ENCODE peak calls at places on chromosomes 6 and 20, in ten cellular contexts. One of them, this sample, is unnamed.

GRCh38 chr6:78398292-78398691 is 469.1 kb upstream of the IRAK1BP1 start:
- DNase-seq in GM12865: no peak
- DNase-seq in bronchial epithelial cell: no peak
- DNase-seq in progenitor cell of endocrine pancreas: no peak
- DNase-seq in GM06990: no peak
- DNase-seq in WTC11: no peak
- DNase-seq in fibroblast of villous mesenchyme: no peak
- DNase-seq in heart right ventricle: no peak
- DNase-seq in GM13976: no peak
- DNase-seq in fibroblast of lung: no peak
- DNase-seq in this sample: no peak

GRCh38 chr20:1281279-1282057 is 15.4 kb downstream of the SNPH start:
- DNase-seq in progenitor cell of endocrine pancreas: no peak
- DNase-seq in fibroblast of lung: no peak
- DNase-seq in fibroblast of villous mesenchyme: no peak
- DNase-seq in WTC11: no peak
- DNase-seq in GM13976: no peak
- DNase-seq in GM06990: no peak
- DNase-seq in heart right ventricle: no peak
- DNase-seq in GM12865: no peak
- DNase-seq in bronchial epithelial cell: no peak
- DNase-seq in this sample: no peak

GRCh38 chr20:2316847-2317495 is 21.2 kb downstream of the TGM3 start:
- DNase-seq in GM13976: no peak
- DNase-seq in GM12865: no peak
- DNase-seq in fibroblast of villous mesenchyme: no peak
- DNase-seq in progenitor cell of endocrine pancreas: no peak
- DNase-seq in GM06990: no peak
- DNase-seq in fibroblast of lung: no peak
- DNase-seq in bronchial epithelial cell: no peak
- DNase-seq in heart right ventricle: no peak
- DNase-seq in WTC11: no peak
- DNase-seq in this sample: no peak

GRCh38 chr6:133895573-133896343 is 6.8 kb downstream of the TCF21 start:
- DNase-seq in fibroblast of lung: peak; percentile 22
- DNase-seq in WTC11: peak; percentile 48
- DNase-seq in bronchial epithelial cell: no peak
- DNase-seq in progenitor cell of endocrine pancreas: no peak
- DNase-seq in heart right ventricle: peak; percentile 43
- DNase-seq in GM06990: no peak
- DNase-seq in GM12865: no peak
- DNase-seq in fibroblast of villous mesenchyme: no peak
- DNase-seq in GM13976: no peak
- DNase-seq in this sample: no peak

GRCh38 chr20:50645253-50646068 is 45.9 kb downstream of the RIPOR3 start:
- DNase-seq in GM13976: no peak
- DNase-seq in GM12865: no peak
- DNase-seq in WTC11: peak; percentile 77
- DNase-seq in fibroblast of villous mesenchyme: peak; percentile 100
- DNase-seq in bronchial epithelial cell: peak; percentile 83
- DNase-seq in progenitor cell of endocrine pancreas: peak; percentile 50
- DNase-seq in fibroblast of lung: peak; percentile 97
- DNase-seq in GM06990: no peak
- DNase-seq in heart right ventricle: peak; percentile 75
- DNase-seq in this sample: peak; percentile 100

GRCh38 chr6:74946961-74947360 is 258.9 kb downstream of the COL12A1 start:
- DNase-seq in WTC11: no peak
- DNase-seq in GM12865: no peak
- DNase-seq in GM06990: no peak
- DNase-seq in progenitor cell of endocrine pancreas: no peak
- DNase-seq in fibroblast of villous mesenchyme: peak; percentile 43
- DNase-seq in GM13976: no peak
- DNase-seq in heart right ventricle: no peak
- DNase-seq in bronchial epithelial cell: peak; percentile 77
- DNase-seq in fibroblast of lung: peak; percentile 77
- DNase-seq in this sample: peak; percentile 54

GRCh38 chr6:37536462-37537225 is 37.0 kb upstream of the CCDC167 start:
- DNase-seq in bronchial epithelial cell: no peak
- DNase-seq in progenitor cell of endocrine pancreas: no peak
- DNase-seq in fibroblast of lung: no peak
- DNase-seq in heart right ventricle: no peak
- DNase-seq in fibroblast of villous mesenchyme: no peak
- DNase-seq in GM12865: no peak
- DNase-seq in GM06990: no peak
- DNase-seq in WTC11: peak; percentile 47
- DNase-seq in GM13976: no peak
- DNase-seq in this sample: no peak

GRCh38 chr6:148231572-148231971 is 111.1 kb upstream of the SASH1 start:
- DNase-seq in WTC11: no peak
- DNase-seq in fibroblast of villous mesenchyme: peak; percentile 19
- DNase-seq in bronchial epithelial cell: peak; percentile 73
- DNase-seq in GM06990: no peak
- DNase-seq in heart right ventricle: no peak
- DNase-seq in GM12865: no peak
- DNase-seq in GM13976: no peak
- DNase-seq in fibroblast of lung: peak; percentile 89
- DNase-seq in progenitor cell of endocrine pancreas: no peak
- DNase-seq in this sample: peak; percentile 48

GRCh38 chr6:34970487-34970886 is 81.4 kb downstream of the ANKS1A start:
- DNase-seq in bronchial epithelial cell: peak; percentile 13
- DNase-seq in GM12865: no peak
- DNase-seq in fibroblast of lung: no peak
- DNase-seq in fibroblast of villous mesenchyme: no peak
- DNase-seq in WTC11: no peak
- DNase-seq in GM13976: no peak
- DNase-seq in GM06990: no peak
- DNase-seq in progenitor cell of endocrine pancreas: no peak
- DNase-seq in heart right ventricle: no peak
- DNase-seq in this sample: no peak

GRCh38 chr6:34974249-34974642 is 85.2 kb downstream of the ANKS1A start:
- DNase-seq in WTC11: no peak
- DNase-seq in heart right ventricle: no peak
- DNase-seq in progenitor cell of endocrine pancreas: no peak
- DNase-seq in fibroblast of lung: no peak
- DNase-seq in bronchial epithelial cell: no peak
- DNase-seq in GM12865: no peak
- DNase-seq in fibroblast of villous mesenchyme: no peak
- DNase-seq in GM13976: no peak
- DNase-seq in GM06990: no peak
- DNase-seq in this sample: no peak

GRCh38 chr6:34970962-34971361 is 81.9 kb downstream of the ANKS1A start:
- DNase-seq in WTC11: no peak
- DNase-seq in fibroblast of lung: peak; percentile 37
- DNase-seq in progenitor cell of endocrine pancreas: no peak
- DNase-seq in bronchial epithelial cell: no peak
- DNase-seq in GM12865: no peak
- DNase-seq in GM06990: no peak
- DNase-seq in heart right ventricle: no peak
- DNase-seq in fibroblast of villous mesenchyme: peak; percentile 69
- DNase-seq in GM13976: no peak
- DNase-seq in this sample: no peak

GRCh38 chr6:34969662-34970265 is 80.7 kb downstream of the ANKS1A start:
- DNase-seq in GM12865: no peak
- DNase-seq in GM13976: no peak
- DNase-seq in GM06990: no peak
- DNase-seq in fibroblast of villous mesenchyme: peak; percentile 42
- DNase-seq in fibroblast of lung: peak; percentile 29
- DNase-seq in bronchial epithelial cell: peak; percentile 98
- DNase-seq in heart right ventricle: no peak
- DNase-seq in WTC11: no peak
- DNase-seq in progenitor cell of endocrine pancreas: no peak
- DNase-seq in this sample: peak; percentile 36

GRCh38 chr6:34973547-34974248 is 84.6 kb downstream of the ANKS1A start:
- DNase-seq in WTC11: no peak
- DNase-seq in GM13976: no peak
- DNase-seq in GM12865: no peak
- DNase-seq in progenitor cell of endocrine pancreas: no peak
- DNase-seq in GM06990: no peak
- DNase-seq in fibroblast of lung: no peak
- DNase-seq in bronchial epithelial cell: no peak
- DNase-seq in fibroblast of villous mesenchyme: no peak
- DNase-seq in heart right ventricle: no peak
- DNase-seq in this sample: no peak
- TF ChIP-seq CTCF in WTC11: no peak
- TF ChIP-seq CTCF in GM13976: no peak
- TF ChIP-seq CTCF in GM12865: no peak
- TF ChIP-seq CTCF in progenitor cell of endocrine pancreas: no peak
- TF ChIP-seq CTCF in GM06990: peak; percentile 7
- TF ChIP-seq CTCF in fibroblast of lung: peak; percentile 31
- TF ChIP-seq CTCF in bronchial epithelial cell: no peak
- TF ChIP-seq CTCF in fibroblast of villous mesenchyme: peak; percentile 29
- TF ChIP-seq CTCF in heart right ventricle: no peak
- TF ChIP-seq CTCF in this sample: no peak

GRCh38 chr20:34557936-34558319 is 590 bp upstream of the MAP1LC3A start:
- DNase-seq in progenitor cell of endocrine pancreas: no peak
- DNase-seq in GM12865: no peak
- DNase-seq in GM13976: no peak
- DNase-seq in WTC11: no peak
- DNase-seq in fibroblast of villous mesenchyme: no peak
- DNase-seq in fibroblast of lung: no peak
- DNase-seq in bronchial epithelial cell: no peak
- DNase-seq in GM06990: no peak
- DNase-seq in heart right ventricle: no peak
- DNase-seq in this sample: peak; percentile 41

GRCh38 chr20:34558320-34559202 is at the start of gene MAP1LC3A:
- DNase-seq in GM06990: peak; percentile 88
- DNase-seq in GM13976: peak; percentile 97
- DNase-seq in WTC11: peak; percentile 95
- DNase-seq in fibroblast of villous mesenchyme: peak; percentile 98
- DNase-seq in GM12865: peak; percentile 90
- DNase-seq in fibroblast of lung: peak; percentile 97
- DNase-seq in bronchial epithelial cell: peak; percentile 79
- DNase-seq in heart right ventricle: peak; percentile 95
- DNase-seq in progenitor cell of endocrine pancreas: peak; percentile 98
- DNase-seq in this sample: peak; percentile 99

GRCh38 chr20:34560141-34560523 is 1.6 kb downstream of the MAP1LC3A start:
- DNase-seq in progenitor cell of endocrine pancreas: no peak
- DNase-seq in fibroblast of lung: no peak
- DNase-seq in bronchial epithelial cell: no peak
- DNase-seq in GM13976: no peak
- DNase-seq in heart right ventricle: no peak
- DNase-seq in GM06990: no peak
- DNase-seq in GM12865: no peak
- DNase-seq in WTC11: no peak
- DNase-seq in fibroblast of villous mesenchyme: no peak
- DNase-seq in this sample: no peak

GRCh38 chr20:34560614-34561013 is 2.1 kb downstream of the MAP1LC3A start:
- DNase-seq in fibroblast of lung: no peak
- DNase-seq in GM12865: no peak
- DNase-seq in WTC11: no peak
- DNase-seq in GM06990: no peak
- DNase-seq in bronchial epithelial cell: no peak
- DNase-seq in fibroblast of villous mesenchyme: no peak
- DNase-seq in GM13976: no peak
- DNase-seq in progenitor cell of endocrine pancreas: no peak
- DNase-seq in heart right ventricle: no peak
- DNase-seq in this sample: no peak

DNA sequence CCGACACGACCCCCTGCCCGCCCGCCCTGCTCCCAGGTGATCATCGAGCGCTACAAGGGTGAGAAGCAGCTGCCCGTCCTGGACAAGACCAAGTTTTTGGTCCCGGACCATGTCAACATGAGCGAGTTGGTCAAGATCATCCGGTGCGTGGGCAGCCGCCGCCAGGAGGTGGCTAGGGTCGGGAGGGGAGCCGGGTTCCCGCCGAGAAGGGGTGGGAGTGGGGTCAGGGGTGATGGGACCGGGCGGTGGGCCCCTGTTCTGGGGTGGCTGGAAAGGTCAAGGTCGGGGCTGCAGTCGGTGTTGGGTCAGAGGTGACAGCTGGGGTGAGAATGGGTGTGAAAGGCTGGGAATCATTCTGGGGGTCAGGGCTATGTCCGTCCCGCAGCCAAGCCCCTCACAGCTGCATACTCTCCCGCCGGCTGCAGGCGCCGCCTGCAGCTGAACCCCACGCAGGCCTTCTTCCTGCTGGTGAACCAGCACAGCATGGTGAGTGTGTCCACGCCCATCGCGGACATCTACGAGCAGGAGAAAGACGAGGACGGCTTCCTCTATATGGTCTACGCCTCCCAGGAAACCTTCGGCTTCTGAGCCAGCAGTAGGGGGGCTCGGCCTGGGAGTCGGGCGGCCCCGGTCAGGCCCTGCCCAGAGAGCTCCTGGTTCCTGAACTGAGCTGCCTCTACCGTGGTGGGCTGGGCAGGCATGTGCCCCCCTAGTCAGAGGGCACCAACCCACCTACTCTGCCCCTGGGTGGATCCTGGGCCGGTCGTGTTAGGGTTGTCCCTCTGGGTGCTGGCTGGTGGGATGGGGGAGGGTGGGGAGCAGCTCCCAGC is 1.0 kb downstream of the MAP1LC3A start:
- DNase-seq in GM12865: no peak
- DNase-seq in bronchial epithelial cell: no peak
- DNase-seq in WTC11: peak; percentile 19
- DNase-seq in fibroblast of lung: no peak
- DNase-seq in fibroblast of villous mesenchyme: no peak
- DNase-seq in GM13976: no peak
- DNase-seq in heart right ventricle: no peak
- DNase-seq in GM06990: no peak
- DNase-seq in progenitor cell of endocrine pancreas: no peak
- DNase-seq in this sample: no peak
- TF ChIP-seq CTCF in GM12865: no peak
- TF ChIP-seq CTCF in bronchial epithelial cell: no peak
- TF ChIP-seq CTCF in WTC11: no peak
- TF ChIP-seq CTCF in fibroblast of lung: no peak
- TF ChIP-seq CTCF in fibroblast of villous mesenchyme: no peak
- TF ChIP-seq CTCF in GM13976: no peak
- TF ChIP-seq CTCF in heart right ventricle: no peak
- TF ChIP-seq CTCF in GM06990: no peak
- TF ChIP-seq CTCF in progenitor cell of endocrine pancreas: no peak
- TF ChIP-seq CTCF in this sample: no peak

DNA sequence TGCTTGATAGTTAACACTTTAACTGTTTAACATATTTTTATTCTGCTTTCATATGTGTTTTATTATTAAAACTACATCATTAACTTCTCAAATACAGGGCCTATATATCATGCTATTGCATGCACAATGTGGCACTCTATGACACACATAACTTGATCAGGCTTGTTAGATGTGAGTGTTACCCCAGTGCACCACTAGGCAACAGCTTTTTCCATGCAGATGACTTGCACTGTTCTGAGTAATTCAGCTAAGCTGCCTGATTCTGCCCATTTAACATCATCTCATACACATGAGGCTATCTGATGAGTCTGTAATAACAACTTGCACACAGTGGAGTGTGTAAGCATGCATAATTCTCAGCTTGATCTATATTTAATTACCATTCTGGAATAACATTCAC is 83.0 kb downstream of the GRM1 start:
- DNase-seq in bronchial epithelial cell: peak; percentile 91
- DNase-seq in GM13976: no peak
- DNase-seq in fibroblast of lung: no peak
- DNase-seq in WTC11: no peak
- DNase-seq in GM06990: no peak
- DNase-seq in fibroblast of villous mesenchyme: no peak
- DNase-seq in GM12865: no peak
- DNase-seq in heart right ventricle: no peak
- DNase-seq in progenitor cell of endocrine pancreas: no peak
- DNase-seq in this sample: no peak
- TF ChIP-seq CTCF in bronchial epithelial cell: peak; percentile 18
- TF ChIP-seq CTCF in GM13976: no peak
- TF ChIP-seq CTCF in fibroblast of lung: no peak
- TF ChIP-seq CTCF in WTC11: no peak
- TF ChIP-seq CTCF in GM06990: no peak
- TF ChIP-seq CTCF in fibroblast of villous mesenchyme: no peak
- TF ChIP-seq CTCF in GM12865: no peak
- TF ChIP-seq CTCF in heart right ventricle: no peak
- TF ChIP-seq CTCF in progenitor cell of endocrine pancreas: no peak
- TF ChIP-seq CTCF in this sample: no peak

DNA sequence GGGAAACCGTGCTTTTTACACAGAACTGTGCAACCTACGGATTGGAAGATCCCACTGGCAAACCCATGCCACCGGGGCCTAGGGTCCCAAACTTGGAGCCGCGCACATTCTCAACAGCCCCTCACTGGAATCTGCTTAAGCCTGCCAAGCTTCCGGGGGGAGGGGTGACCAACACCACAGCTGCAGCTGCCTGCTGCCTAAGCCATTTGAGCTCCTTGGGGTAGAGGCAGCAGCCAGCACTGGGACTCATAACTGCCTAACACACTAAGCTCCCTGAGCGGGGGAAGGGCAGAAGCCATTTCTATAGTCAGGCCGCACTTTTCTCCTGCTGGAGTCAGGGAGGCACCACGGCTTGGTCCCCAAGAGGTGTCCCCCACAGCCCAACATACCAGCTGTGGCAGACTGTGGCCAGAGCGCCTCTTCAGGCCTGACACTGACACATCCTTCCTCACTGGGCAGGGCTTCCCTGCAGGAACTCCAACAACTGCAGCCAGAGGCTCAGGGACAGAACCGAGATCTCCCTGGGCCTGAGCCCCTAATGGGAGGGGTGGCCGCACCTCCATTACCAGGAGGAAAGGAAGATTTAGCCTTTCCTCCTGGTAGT is 270.3 kb upstream of the ECI2 start:
- DNase-seq in fibroblast of villous mesenchyme: peak; percentile 31
- DNase-seq in GM12865: no peak
- DNase-seq in WTC11: peak; percentile 28
- DNase-seq in bronchial epithelial cell: no peak
- DNase-seq in progenitor cell of endocrine pancreas: no peak
- DNase-seq in GM13976: no peak
- DNase-seq in GM06990: no peak
- DNase-seq in fibroblast of lung: no peak
- DNase-seq in heart right ventricle: no peak
- DNase-seq in this sample: no peak
- TF ChIP-seq CTCF in fibroblast of villous mesenchyme: no peak
- TF ChIP-seq CTCF in GM12865: no peak
- TF ChIP-seq CTCF in WTC11: no peak
- TF ChIP-seq CTCF in bronchial epithelial cell: no peak
- TF ChIP-seq CTCF in progenitor cell of endocrine pancreas: no peak
- TF ChIP-seq CTCF in GM13976: no peak
- TF ChIP-seq CTCF in GM06990: no peak
- TF ChIP-seq CTCF in fibroblast of lung: no peak
- TF ChIP-seq CTCF in heart right ventricle: no peak
- TF ChIP-seq CTCF in this sample: no peak